ENCODE peak calls at places on chromosome 19, in four cellular contexts. D is left ventricle myocardium inferior, O is neural progenitor cell, M is body of pancreas. H is an unnamed sample. For H3K4me1, the result is how much of the 10 kb centered on the place peaks cover.

GRCh38 chr19:54458648-54459281 is 4.8 kb downstream of the LENG9 start:
- DNase-seq in M (no peak), D (no peak), O (no peak), H (no peak)

GRCh38 chr19:10191347-10191746 is 3.4 kb downstream of the DNMT1 start:
- DNase-seq in M (no peak), O (no peak), D (no peak), H (no peak)

GRCh38 chr19:16522559-16523377 is 19.5 kb downstream of the CHERP start:
- DNase-seq in D (no peak), O (no peak), M (no peak), H (no peak)

GRCh38 chr19:17125052-17125727 is 49.6 kb downstream of the MYO9B start:
- DNase-seq in O (no peak), D (no peak), M (no peak), H (no peak)

GRCh38 chr19:39506944-39507714 is 7.8 kb upstream of the SELENOV start:
- DNase-seq in M (peak), O (peak), D (no peak), H (peak)

GRCh38 chr19:34269968-34270621 is 15.7 kb downstream of the GARRE1 start:
- DNase-seq in D (peak), O (no peak), M (peak), H (peak)

GRCh38 chr19:58535857-58536256 is 8.0 kb upstream of the TRIM28 start:
- DNase-seq in D (no peak), M (no peak), O (no peak), H (no peak)

GRCh38 chr19:10617409-10618121 is 7.8 kb upstream of the SLC44A2 start:
- DNase-seq in O (no peak), M (no peak), D (no peak), H (no peak)

GRCh38 chr19:17045907-17046502 is 19.4 kb upstream of the CPAMD8 start:
- DNase-seq in M (no peak), D (no peak), O (peak), H (no peak)

GRCh38 chr19:47614559-47614958 is 5.6 kb downstream of the BICRA start:
- DNase-seq in O (no peak), D (no peak), M (no peak), H (no peak)

GRCh38 chr19:31066385-31066784 is 282.9 kb downstream of the TSHZ3 start:
- DNase-seq in M (no peak), D (no peak), O (no peak), H (peak)

GRCh38 chr19:44846455-44847143 is 502 bp downstream of the NECTIN2 start:
- DNase-seq in O (peak), D (no peak), M (peak), H (no peak)

GRCh38 chr19:49689133-49690072 is at the start of gene ADM5:
- DNase-seq in M (peak), O (peak), D (peak), H (peak)

GRCh38 chr19:46859637-46860124 is 1.1 kb upstream of the ARHGAP35 start:
- DNase-seq in M (peak), D (peak), O (no peak), H (peak)

GRCh38 chr19:38037151-38037611 is 130.2 kb downstream of the SIPA1L3 start:
- DNase-seq in M (peak), O (no peak), D (no peak), H (no peak)

GRCh38 chr19:46471116-46471733 is at the start of gene PNMA8A:
- DNase-seq in D (peak), O (peak), M (peak), H (peak)

GRCh38 chr19:58582985-58583384 is 9.8 kb upstream of the MZF1 start:
- DNase-seq in M (peak), D (no peak), O (no peak), H (no peak)

GRCh38 chr19:6333439-6333838 is at the start of gene ACER1:
- DNase-seq in D (no peak), M (no peak), O (no peak), H (no peak)

GRCh38 chr19:5864725-5865486 is 5.4 kb downstream of the FUT5 start:
- DNase-seq in O (no peak), D (no peak), M (no peak), H (no peak)

GRCh38 chr19:54646331-54646841 is 16.1 kb downstream of the LILRB1 start:
- DNase-seq in M (no peak), O (no peak), D (no peak), H (no peak)

GRCh38 chr19:35901854-35902661 is at the start of gene HCST:
- DNase-seq in M (no peak), D (no peak), O (no peak), H (peak)

GRCh38 chr19:57350877-57351805 is at the start of gene ZNF304:
- DNase-seq in D (peak), M (peak), O (peak), H (peak)

GRCh38 chr19:57357406-57357805 is 5.9 kb upstream of the TRAPPC2B start:
- DNase-seq in D (no peak), M (no peak), O (no peak), H (no peak)

GRCh38 chr19:57348136-57348535 is 2.9 kb upstream of the ZNF304 start:
- DNase-seq in D (no peak), M (no peak), O (no peak), H (no peak)

GRCh38 chr19:57355916-57356315 is 4.8 kb downstream of the ZNF304 start:
- DNase-seq in M (no peak), D (no peak), O (no peak), H (no peak)

GRCh38 chr19:57351867-57352266 is 796 bp downstream of the ZNF304 start:
- DNase-seq in D (no peak), O (peak), M (no peak), H (no peak)
- H3K27ac ChIP-seq in D (peak), O (no peak), M (no peak), H (peak)

DNA sequence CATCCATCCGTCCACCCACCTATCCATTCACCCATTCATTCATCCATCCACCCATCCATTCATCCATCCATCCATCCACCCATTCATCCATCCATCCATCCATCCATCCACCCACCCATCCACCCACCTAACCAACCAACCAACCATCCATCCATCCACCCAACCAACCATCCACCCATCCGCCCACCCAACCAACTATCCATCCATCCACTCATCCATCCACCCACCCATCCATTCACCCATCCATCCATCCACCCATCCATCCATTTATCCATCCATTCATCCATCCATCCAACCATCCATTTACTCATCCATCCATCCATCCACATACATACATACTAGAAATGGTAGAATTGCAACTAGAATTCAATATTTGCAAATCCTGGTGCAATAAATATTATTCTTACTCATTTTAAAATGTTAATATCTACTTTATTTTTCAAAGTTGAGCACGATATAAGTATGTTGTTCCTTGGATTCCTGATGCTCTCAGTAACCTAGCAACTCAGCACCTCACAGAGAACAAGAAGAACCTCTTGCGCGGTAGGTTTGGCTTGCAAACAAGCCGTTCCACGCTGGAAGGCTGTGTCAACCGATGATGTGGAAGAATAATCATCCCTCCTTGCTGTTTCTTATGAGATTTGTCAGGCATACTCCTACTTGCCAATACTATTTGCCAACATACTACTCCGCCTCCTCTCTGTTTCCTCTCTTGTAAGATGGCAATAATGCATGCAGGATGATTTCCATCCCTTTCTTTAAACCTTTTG is 111.7 kb downstream of the GNG7 start:
- DNase-seq in D (no peak), O (no peak), M (no peak), H (no peak)
- H3K4me1 ChIP-seq in D (under half), O (under half), M (under half), H (under half)

GRCh38 chr19:13036366-13036976 is 41.2 kb downstream of the NFIX start:
- DNase-seq in O (no peak), D (no peak), M (peak), H (peak)
- H3K27ac ChIP-seq in O (no peak), D (peak), M (peak), H (peak)

DNA sequence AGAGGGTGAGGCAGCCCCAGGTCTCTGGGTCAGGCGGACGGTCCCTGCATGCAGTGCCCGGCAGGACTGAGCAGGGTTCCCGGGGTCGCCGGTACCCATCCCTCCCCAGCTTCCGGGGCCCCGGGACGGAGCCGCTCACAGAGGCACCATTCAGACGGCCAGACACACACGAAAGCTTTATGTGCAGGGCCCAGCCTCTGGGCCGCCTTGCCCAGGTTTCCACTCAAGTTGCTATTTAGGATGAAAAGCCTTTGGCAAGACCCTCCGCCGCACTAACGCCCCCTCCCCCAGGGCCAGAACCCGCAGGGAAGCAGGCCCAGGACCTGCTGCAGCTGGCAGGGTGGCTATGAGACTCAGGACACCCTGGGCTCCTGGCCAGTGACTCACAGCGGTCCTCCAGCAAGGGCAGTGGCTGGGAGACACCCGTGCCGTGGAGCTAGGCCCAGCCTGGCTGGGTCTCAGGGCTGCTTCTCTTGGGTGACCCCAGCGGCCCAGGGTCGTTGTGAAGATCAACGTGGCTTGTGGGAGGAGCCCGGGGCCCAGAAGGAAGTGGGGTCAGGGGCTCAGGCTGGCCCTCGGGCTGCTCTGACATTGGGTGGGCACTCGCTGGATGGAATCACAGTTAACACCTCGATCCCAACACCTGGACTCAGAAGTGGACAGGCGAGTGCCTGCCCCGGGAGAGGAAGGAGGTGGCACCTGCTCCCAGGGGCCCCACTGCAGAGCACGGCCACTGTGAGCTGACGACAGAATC is 4.8 kb downstream of the C19orf25 start:
- DNase-seq in D (peak), M (no peak), O (no peak), H (no peak)
- H3K4me1 ChIP-seq in D (half or more), M (half or more), O (under half), H (under half)

DNA sequence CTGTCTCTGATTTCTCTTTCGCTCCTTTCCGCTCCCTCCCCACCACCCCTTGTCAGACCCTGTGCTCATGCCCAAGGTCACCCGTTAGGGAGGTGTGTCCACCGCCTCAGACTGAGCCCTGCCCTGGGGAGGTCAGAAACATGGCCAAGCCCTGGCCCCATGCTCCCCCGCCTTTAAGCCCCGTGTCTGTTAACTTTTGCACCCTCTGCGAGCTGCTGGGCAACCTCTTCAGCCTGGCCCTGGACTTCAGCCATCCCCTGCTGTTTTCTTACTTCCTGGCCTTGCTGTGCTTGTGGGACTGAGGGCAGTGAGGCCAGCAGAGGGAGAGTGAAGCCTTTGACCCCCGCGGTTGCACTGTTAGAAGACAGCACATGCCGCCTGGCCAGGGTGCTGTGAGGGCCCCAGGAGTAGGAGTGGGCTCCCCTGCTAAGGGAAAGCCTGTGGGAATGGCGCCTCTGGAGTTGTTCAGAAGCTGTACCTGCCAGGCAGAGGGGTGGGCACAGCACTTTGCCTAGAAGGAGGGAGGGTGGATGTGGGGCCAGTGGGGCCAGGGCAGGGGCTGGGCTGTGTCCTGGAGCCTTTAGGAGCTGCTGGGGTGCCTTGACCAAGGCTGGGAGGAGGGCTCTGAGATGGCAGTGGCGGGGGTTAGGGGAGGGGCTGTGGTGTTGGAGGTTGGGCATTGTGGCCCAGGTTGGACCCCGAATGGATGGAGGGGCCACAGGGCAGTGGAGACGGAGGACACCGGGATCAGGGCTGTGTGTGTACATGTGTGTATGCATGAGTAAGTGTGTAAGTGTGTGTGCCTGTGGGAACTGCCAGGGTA is 7.9 kb downstream of the UPF1 start:
- DNase-seq in O (no peak), D (no peak), M (peak), H (no peak)
- H3K27ac ChIP-seq in O (no peak), D (no peak), M (peak), H (no peak)

GRCh38 chr19:43809762-43810696 is 7.8 kb upstream of the LYPD5 start:
- DNase-seq in D (no peak), O (peak), M (no peak), H (peak)

GRCh38 chr19:43812259-43812658 is 10.0 kb upstream of the LYPD5 start:
- DNase-seq in D (no peak), O (no peak), M (no peak), H (no peak)

GRCh38 chr19:43811833-43812232 is 9.6 kb upstream of the LYPD5 start:
- DNase-seq in M (no peak), D (no peak), O (no peak), H (no peak)

GRCh38 chr19:43814663-43815352 is 12.3 kb upstream of the ZNF283 start:
- DNase-seq in O (no peak), M (no peak), D (no peak), H (no peak)

DNA sequence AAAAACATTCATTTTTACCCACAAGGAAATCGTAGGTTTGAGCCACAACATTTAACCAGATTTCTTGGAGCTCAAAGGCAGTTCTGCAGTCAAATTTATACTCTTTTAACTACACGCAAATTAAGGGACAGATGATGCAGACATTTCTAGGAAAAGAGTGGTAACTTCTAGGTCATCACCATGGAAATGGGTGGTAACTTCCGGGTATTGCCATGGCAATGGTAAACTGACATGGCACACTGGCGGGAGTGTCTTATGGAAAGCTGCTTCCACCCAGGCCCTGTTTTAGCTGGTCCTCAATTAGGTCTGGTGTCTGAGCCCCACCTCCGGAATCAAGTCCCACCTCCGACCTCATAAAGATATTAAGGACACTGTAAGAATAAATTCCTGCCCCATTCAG is 10.4 kb upstream of the LYPD5 start:
- DNase-seq in D (no peak), M (no peak), O (no peak), H (no peak)
- H3K4me1 ChIP-seq in D (under half), M (under half), O (under half), H (under half)

GRCh38 chr19:13012690-13013608 is 17.7 kb downstream of the NFIX start:
- DNase-seq in O (peak), M (peak), D (peak), H (peak)
- H3K27ac ChIP-seq in O (no peak), M (peak), D (peak), H (peak)

GRCh38 chr19:1863638-1864479 is 480 bp upstream of the KLF16 start:
- DNase-seq in D (peak), M (peak), O (peak), H (peak)
- H3K4me1 ChIP-seq in D (half or more), M (under half), O (under half), H (under half)

DNA sequence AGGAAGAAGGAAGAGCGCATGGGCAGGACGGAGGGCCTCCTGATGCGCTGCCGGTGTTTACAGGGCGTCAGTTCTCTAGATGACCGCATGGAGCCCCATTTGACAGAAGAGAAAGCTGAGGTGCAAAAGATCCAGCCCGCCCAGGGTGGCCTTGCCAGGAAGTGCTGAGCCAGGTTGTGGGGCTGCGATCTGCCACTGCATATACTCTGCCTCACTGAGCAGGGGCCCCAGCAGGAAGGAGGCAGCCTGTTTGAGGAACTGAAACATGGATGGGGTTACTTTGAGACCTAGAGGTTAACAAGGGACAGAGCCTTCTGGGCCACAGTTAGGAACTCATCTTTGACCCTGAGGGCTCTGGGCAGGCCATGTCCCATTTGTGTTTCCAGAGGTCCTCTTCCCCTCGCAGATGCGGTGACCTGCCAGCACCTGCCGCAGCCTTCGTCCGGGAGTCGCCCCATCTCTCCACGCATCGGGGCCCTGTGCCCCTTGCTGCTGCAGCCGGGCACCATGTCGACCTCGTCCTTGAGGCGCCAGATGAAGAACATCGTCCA is 3.2 kb downstream of the EPN1 start:
- DNase-seq in M (no peak), O (no peak), D (peak), H (no peak)
- H3K27ac ChIP-seq in M (peak), O (no peak), D (peak), H (no peak)

DNA sequence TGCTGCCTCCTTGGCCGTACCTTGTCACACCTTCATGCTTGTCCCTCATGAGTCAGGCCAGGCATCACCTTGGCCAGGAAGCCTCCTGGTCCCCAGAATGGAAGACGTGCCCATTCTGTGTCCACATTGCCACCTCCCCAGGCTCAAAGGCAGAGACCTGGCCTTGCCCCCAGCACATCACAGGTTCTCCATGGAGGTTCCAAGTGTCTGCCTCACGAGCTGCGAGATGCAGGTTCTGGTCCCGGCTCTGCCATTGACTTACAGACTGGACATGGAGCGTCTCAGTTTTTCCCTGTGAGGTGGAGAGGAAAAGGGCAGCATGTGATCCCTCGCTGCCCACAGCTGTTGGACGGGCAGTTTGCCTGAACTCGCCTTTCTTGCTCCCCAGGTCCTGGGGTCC is 9.1 kb upstream of the SLC7A10 start:
- DNase-seq in O (no peak), M (no peak), D (no peak), H (no peak)
- H3K4me1 ChIP-seq in O (under half), M (under half), D (under half), H (under half)

H was measured in A673.